ENCODE peak calls at places on chromosome 20, in four cellular contexts. L is adipocyte, X is pancreas, S is cardiac muscle cell. B is an unnamed sample.

GRCh38 chr20:64100566-64100888 is 6.8 kb downstream of the NPBWR2 start:
- DNase-seq in X (no peak), S (no peak), L (no peak), B (no peak)

GRCh38 chr20:50366270-50367103 is 143.7 kb upstream of the PTPN1 start:
- DNase-seq in S (peak; percentile 92), L (peak; percentile 50), X (peak; percentile 89), B (peak; percentile 92)

GRCh38 chr20:22453244-22454080 is 130.9 kb downstream of the FOXA2 start:
- DNase-seq in X (no peak), L (peak; percentile 25), S (peak; percentile 32), B (no peak)

GRCh38 chr20:51769941-51770615 is 1.9 kb upstream of the ATP9A start:
- DNase-seq in X (no peak), L (no peak), S (no peak), B (no peak)

GRCh38 chr20:17969276-17969883 is 562 bp downstream of the MGME1 start:
- DNase-seq in X (no peak), S (peak; percentile 50), L (peak; percentile 66), B (peak; percentile 70)

GRCh38 chr20:60215786-60216730 is 257.8 kb downstream of the CDH26 start:
- DNase-seq in X (no peak), S (no peak), L (no peak), B (no peak)

GRCh38 chr20:47315339-47315662 is 41.2 kb downstream of the ZMYND8 start:
- DNase-seq in S (no peak), L (peak; percentile 64), X (peak; percentile 5), B (peak; percentile 44)

GRCh38 chr20:23296841-23297701 is 53.5 kb upstream of the NXT1 start:
- DNase-seq in X (no peak), S (no peak), L (peak; percentile 37), B (peak; percentile 69)

GRCh38 chr20:9200620-9201019 is 131.7 kb downstream of the PLCB4 start:
- DNase-seq in L (peak; percentile 20), X (no peak), S (peak; percentile 72), B (peak; percentile 66)

GRCh38 chr20:17635846-17636245 is 46.2 kb downstream of the RRBP1 start:
- DNase-seq in X (no peak), L (no peak), S (peak; percentile 46), B (no peak)

GRCh38 chr20:59645761-59646171 is 41.4 kb downstream of the PHACTR3 start:
- DNase-seq in X (no peak), S (no peak), L (no peak), B (no peak)

GRCh38 chr20:17709361-17710293 is 9.9 kb downstream of the BANF2 start:
- DNase-seq in L (no peak), X (no peak), S (no peak), B (no peak)

GRCh38 chr20:41466836-41467619 is 100.4 kb upstream of the EMILIN3 start:
- DNase-seq in L (no peak), X (no peak), S (no peak), B (no peak)

GRCh38 chr20:22619272-22619671 is 34.9 kb upstream of the FOXA2 start:
- DNase-seq in L (no peak), S (no peak), X (no peak), B (no peak)

GRCh38 chr20:50312682-50313187 is 122.1 kb downstream of the CEBPB start:
- DNase-seq in L (peak; percentile 71), X (peak; percentile 72), S (peak; percentile 93), B (peak; percentile 44)

GRCh38 chr20:50226093-50226974 is 35.7 kb downstream of the CEBPB start:
- DNase-seq in S (peak; percentile 46), X (no peak), L (peak; percentile 72), B (peak; percentile 58)

GRCh38 chr20:38843346-38843745 is 37.8 kb downstream of the PPP1R16B start:
- DNase-seq in S (no peak), L (no peak), X (no peak), B (no peak)

GRCh38 chr20:45833030-45833882 is at the start of gene SNX21:
- DNase-seq in X (peak; percentile 84), L (peak; percentile 93), S (peak; percentile 99), B (peak; percentile 97)

GRCh38 chr20:63103402-63104311 is 96.9 kb upstream of the BHLHE23 start:
- DNase-seq in X (peak; percentile 14), S (peak; percentile 21), L (no peak), B (peak; percentile 27)

GRCh38 chr20:53571555-53572286 is 21.9 kb downstream of the ZNF217 start:
- DNase-seq in L (no peak), X (no peak), S (no peak), B (no peak)

GRCh38 chr20:59783020-59784010 is 150.1 kb downstream of the SYCP2 start:
- DNase-seq in S (peak; percentile 46), L (peak; percentile 62), X (peak; percentile 76), B (no peak)

GRCh38 chr20:47493954-47494293 is 7.8 kb upstream of the NCOA3 start:
- DNase-seq in X (no peak), S (no peak), L (no peak), B (no peak)

GRCh38 chr20:13301596-13301995 is 80.5 kb downstream of the ISM1 start:
- DNase-seq in S (no peak), X (no peak), L (no peak), B (no peak)

GRCh38 chr20:34709836-34710567 is 5.9 kb downstream of the TP53INP2 start:
- DNase-seq in S (peak; percentile 28), X (peak; percentile 84), L (peak; percentile 85), B (peak; percentile 70)

GRCh38 chr20:52923123-52923543 is 49.0 kb upstream of the TSHZ2 start:
- DNase-seq in X (no peak), S (peak; percentile 95), L (no peak), B (peak; percentile 97)

GRCh38 chr20:51495921-51496545 is 46.5 kb downstream of the NFATC2 start:
- DNase-seq in S (no peak), L (peak; percentile 62), X (no peak), B (no peak)

GRCh38 chr20:53579581-53580375 is 13.9 kb downstream of the ZNF217 start:
- DNase-seq in L (peak; percentile 81), X (no peak), S (peak; percentile 88), B (peak; percentile 68)

GRCh38 chr20:25529295-25529951 is 55.9 kb downstream of the NINL start:
- DNase-seq in X (no peak), L (no peak), S (no peak), B (no peak)

GRCh38 chr20:63360850-63361497 is at the start of gene CHRNA4:
- DNase-seq in S (no peak), L (no peak), X (no peak), B (no peak)

GRCh38 chr20:9270831-9271230 is 201.9 kb downstream of the PLCB4 start:
- DNase-seq in S (peak; percentile 80), X (no peak), L (peak; percentile 92), B (peak; percentile 33)

GRCh38 chr20:33684533-33685327 is 1.5 kb downstream of the E2F1 start:
- DNase-seq in S (no peak), X (no peak), L (no peak), B (no peak)

GRCh38 chr20:53736757-53737403 is 143.2 kb upstream of the ZNF217 start:
- DNase-seq in L (peak; percentile 77), X (no peak), S (peak; percentile 64), B (peak; percentile 76)

GRCh38 chr20:18747090-18747489 is 66.5 kb upstream of the SCP2D1 start:
- DNase-seq in S (no peak), L (no peak), X (no peak), B (no peak)

GRCh38 chr20:62052336-62052841 is 13.3 kb downstream of the TAF4 start:
- DNase-seq in L (no peak), S (no peak), X (peak; percentile 21), B (no peak)

GRCh38 chr20:49889245-49889942 is 25.9 kb downstream of the SPATA2 start:
- DNase-seq in X (peak; percentile 56), S (no peak), L (no peak), B (no peak)

GRCh38 chr20:21511850-21512633 is 1.8 kb downstream of the NKX2-2 start:
- DNase-seq in L (no peak), S (no peak), X (no peak), B (no peak)

DNA sequence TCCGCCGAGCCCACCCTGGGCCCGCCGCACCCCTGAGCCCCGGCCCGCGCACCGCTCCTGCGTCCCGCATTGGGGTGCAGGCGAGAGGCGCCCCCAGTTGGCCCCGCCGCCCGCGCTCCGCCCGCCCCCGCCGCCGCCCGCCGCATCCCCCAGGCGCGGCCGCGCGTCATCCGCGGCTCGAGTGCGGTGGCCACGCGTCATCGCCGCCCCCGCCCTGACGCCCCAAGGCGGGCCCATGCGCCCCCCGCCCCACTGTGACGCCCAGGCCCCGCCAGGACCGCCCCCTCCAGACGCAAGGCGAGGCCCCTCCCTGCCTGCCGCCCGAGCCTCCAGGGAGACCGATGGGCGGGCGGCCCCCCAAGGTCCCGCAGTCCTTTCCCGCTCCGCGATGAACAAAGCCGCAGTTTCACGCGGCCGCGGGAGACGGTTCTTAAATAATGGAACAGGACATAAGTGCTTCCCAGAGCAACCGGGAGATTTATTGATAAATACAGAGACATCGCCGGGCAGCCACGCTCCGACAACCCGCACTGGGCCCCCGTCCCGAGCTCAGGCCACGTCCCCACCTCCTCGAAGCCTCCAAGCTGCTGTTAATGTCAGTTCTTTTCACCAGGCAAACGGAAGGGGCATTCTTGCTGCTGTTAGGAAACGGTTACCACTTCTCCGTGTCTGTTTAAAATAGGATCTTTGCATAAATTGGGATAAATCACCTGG is at the start of gene ANKRD60:
- DNase-seq in X (peak; percentile 61), L (peak; percentile 54), S (peak; percentile 71), B (peak; percentile 62)
- H3K4me3 ChIP-seq in X (no peak within 1 kb of the TSS), L (peak within 1 kb of the TSS; percentile 51), S (peak within 1 kb of the TSS; percentile 32), B (peak within 1 kb of the TSS; percentile 63)

DNA sequence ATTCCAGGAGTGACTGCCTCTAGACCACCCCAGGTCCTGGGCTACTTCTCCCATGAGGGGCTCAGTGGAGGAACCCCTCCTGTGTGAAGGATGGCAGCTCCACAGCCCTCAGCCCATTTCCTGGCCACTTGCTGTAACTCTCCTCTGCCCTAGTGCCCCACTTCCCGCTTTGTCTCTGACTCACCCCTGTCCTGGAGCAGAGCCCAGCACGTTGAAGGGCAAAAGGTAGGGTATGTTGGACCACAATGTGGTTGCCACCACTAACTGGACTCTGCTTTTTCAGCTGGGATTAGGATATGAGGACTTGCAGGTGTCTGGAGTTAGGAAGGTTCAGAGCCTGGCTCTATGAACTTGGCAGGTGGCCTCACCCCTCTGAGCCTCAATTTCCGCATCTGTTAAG is 2.4 kb downstream of the MYBL2 start:
- DNase-seq in S (peak; percentile 39), L (no peak), X (no peak), B (peak; percentile 27)
- H3K4me3 ChIP-seq in S (no peak overlapping the region), L (no peak overlapping the region), X (no peak overlapping the region), B (no peak overlapping the region)

GRCh38 chr20:48791666-48792071 is 36.1 kb downstream of the PREX1 start:
- DNase-seq in L (peak; percentile 83), S (peak; percentile 83), X (peak; percentile 56), B (no peak)

GRCh38 chr20:48788486-48789072 is 39.2 kb downstream of the PREX1 start:
- DNase-seq in S (no peak), X (peak; percentile 10), L (no peak), B (no peak)

GRCh38 chr20:48789781-48790544 is 37.8 kb downstream of the PREX1 start:
- DNase-seq in X (peak; percentile 7), S (no peak), L (no peak), B (no peak)

GRCh38 chr20:48789185-48789668 is 38.6 kb downstream of the PREX1 start:
- DNase-seq in L (no peak), X (peak; percentile 37), S (no peak), B (no peak)

GRCh38 chr20:48791014-48791413 is 36.8 kb downstream of the PREX1 start:
- DNase-seq in X (peak; percentile 56), S (peak; percentile 21), L (no peak), B (no peak)
- H3K4me3 ChIP-seq in X (no peak overlapping the region), S (no peak overlapping the region), L (peak overlapping the region; percentile 8), B (peak overlapping the region; percentile 35)

GRCh38 chr20:4455301-4455701 is 266.4 kb upstream of the PRND start:
- DNase-seq in L (no peak), S (no peak), X (no peak), B (no peak)
- H3K4me3 ChIP-seq in L (no peak overlapping the region), S (no peak overlapping the region), X (no peak overlapping the region), B (no peak overlapping the region)

GRCh38 chr20:44186201-44186600 is 787 bp downstream of the JPH2 start:
- DNase-seq in S (no peak), L (no peak), X (no peak), B (no peak)
- H3K4me3 ChIP-seq in S (peak overlapping the region; percentile 95), L (no peak overlapping the region), X (no peak overlapping the region), B (no peak overlapping the region)